ENCODE peak calls at places on chromosomes 7 and 10, in five cellular contexts. One of them, this sample, is unnamed.

GRCh38 chr10:103154464-103155299 is 38.4 kb downstream of the NT5C2 start:
- DNase-seq in fibroblast of lung: peak
- DNase-seq in mucosa of descending colon: no peak
- DNase-seq in nephron progenitor cell: no peak
- DNase-seq in AG04450: no peak
- DNase-seq in this sample: no peak

GRCh38 chr7:24786941-24787340 is 29.7 kb upstream of the GSDME start:
- DNase-seq in fibroblast of lung: peak
- DNase-seq in mucosa of descending colon: no peak
- DNase-seq in nephron progenitor cell: no peak
- DNase-seq in AG04450: peak
- DNase-seq in this sample: no peak

GRCh38 chr7:44263342-44264082 is 61.9 kb downstream of the CAMK2B start:
- DNase-seq in fibroblast of lung: no peak
- DNase-seq in mucosa of descending colon: no peak
- DNase-seq in nephron progenitor cell: no peak
- DNase-seq in AG04450: no peak
- DNase-seq in this sample: no peak

GRCh38 chr7:84939888-84940287 is 247.0 kb downstream of the SEMA3D start:
- DNase-seq in fibroblast of lung: no peak
- DNase-seq in mucosa of descending colon: no peak
- DNase-seq in nephron progenitor cell: peak
- DNase-seq in AG04450: no peak
- DNase-seq in this sample: no peak

GRCh38 chr10:6140141-6140841 is 51.5 kb downstream of the RBM17 start:
- DNase-seq in fibroblast of lung: no peak
- DNase-seq in mucosa of descending colon: peak
- DNase-seq in nephron progenitor cell: no peak
- DNase-seq in AG04450: no peak
- DNase-seq in this sample: no peak

GRCh38 chr7:75619636-75620035 is 119.1 kb downstream of the HIP1 start:
- DNase-seq in fibroblast of lung: no peak
- DNase-seq in mucosa of descending colon: no peak
- DNase-seq in nephron progenitor cell: no peak
- DNase-seq in AG04450: no peak
- DNase-seq in this sample: no peak

GRCh38 chr7:104275900-104276299 is 52.5 kb upstream of the LHFPL3 start:
- DNase-seq in fibroblast of lung: no peak
- DNase-seq in mucosa of descending colon: no peak
- DNase-seq in nephron progenitor cell: no peak
- DNase-seq in AG04450: no peak
- DNase-seq in this sample: no peak

GRCh38 chr10:413662-414071 is 275.8 kb downstream of the DIP2C start:
- DNase-seq in fibroblast of lung: no peak
- DNase-seq in mucosa of descending colon: no peak
- DNase-seq in nephron progenitor cell: no peak
- DNase-seq in AG04450: no peak
- DNase-seq in this sample: no peak

GRCh38 chr10:97067716-97068391 is 117.9 kb downstream of the SLIT1 start:
- DNase-seq in fibroblast of lung: no peak
- DNase-seq in mucosa of descending colon: no peak
- DNase-seq in nephron progenitor cell: no peak
- DNase-seq in AG04450: no peak
- DNase-seq in this sample: peak

GRCh38 chr7:81244213-81244612 is 325.4 kb upstream of the SEMA3C start:
- DNase-seq in fibroblast of lung: peak
- DNase-seq in mucosa of descending colon: no peak
- DNase-seq in nephron progenitor cell: no peak
- DNase-seq in AG04450: no peak
- DNase-seq in this sample: no peak

GRCh38 chr10:126570631-126571170 is 99.8 kb downstream of the C10orf90 start:
- DNase-seq in fibroblast of lung: no peak
- DNase-seq in mucosa of descending colon: no peak
- DNase-seq in nephron progenitor cell: no peak
- DNase-seq in AG04450: no peak
- DNase-seq in this sample: no peak

GRCh38 chr7:93249749-93250148 is 17.6 kb downstream of the VPS50 start:
- DNase-seq in fibroblast of lung: no peak
- DNase-seq in mucosa of descending colon: no peak
- DNase-seq in nephron progenitor cell: peak
- DNase-seq in AG04450: no peak
- DNase-seq in this sample: no peak

GRCh38 chr7:136134503-136134902 is 157.3 kb upstream of the MTPN start:
- DNase-seq in fibroblast of lung: peak
- DNase-seq in mucosa of descending colon: no peak
- DNase-seq in nephron progenitor cell: no peak
- DNase-seq in AG04450: no peak
- DNase-seq in this sample: no peak

GRCh38 chr10:81949283-81949682 is 74.3 kb downstream of the NRG3 start:
- DNase-seq in fibroblast of lung: no peak
- DNase-seq in mucosa of descending colon: no peak
- DNase-seq in nephron progenitor cell: no peak
- DNase-seq in AG04450: no peak
- DNase-seq in this sample: no peak

GRCh38 chr10:117138838-117139580 is 939 bp upstream of the VAX1 start:
- DNase-seq in fibroblast of lung: no peak
- DNase-seq in mucosa of descending colon: no peak
- DNase-seq in nephron progenitor cell: no peak
- DNase-seq in AG04450: no peak
- DNase-seq in this sample: no peak

GRCh38 chr7:77327067-77327931 is 88.8 kb downstream of the GSAP start:
- DNase-seq in fibroblast of lung: peak
- DNase-seq in mucosa of descending colon: no peak
- DNase-seq in nephron progenitor cell: peak
- DNase-seq in AG04450: peak
- DNase-seq in this sample: no peak

GRCh38 chr7:44382459-44383300 is 57.3 kb upstream of the CAMK2B start:
- DNase-seq in fibroblast of lung: peak
- DNase-seq in mucosa of descending colon: no peak
- DNase-seq in nephron progenitor cell: no peak
- DNase-seq in AG04450: no peak
- DNase-seq in this sample: no peak

GRCh38 chr7:46547044-46547443 is 626.0 kb upstream of the IGFBP3 start:
- DNase-seq in fibroblast of lung: no peak
- DNase-seq in mucosa of descending colon: no peak
- DNase-seq in nephron progenitor cell: no peak
- DNase-seq in AG04450: no peak
- DNase-seq in this sample: no peak

GRCh38 chr7:2030475-2031456 is 202.0 kb downstream of the MAD1L1 start:
- DNase-seq in fibroblast of lung: no peak
- DNase-seq in mucosa of descending colon: peak
- DNase-seq in nephron progenitor cell: no peak
- DNase-seq in AG04450: no peak
- DNase-seq in this sample: no peak

GRCh38 chr10:50622497-50623298 is 1.1 kb downstream of the SGMS1 start:
- DNase-seq in fibroblast of lung: peak
- DNase-seq in mucosa of descending colon: peak
- DNase-seq in nephron progenitor cell: peak
- DNase-seq in AG04450: no peak
- DNase-seq in this sample: peak

GRCh38 chr10:128540806-128541739 is 414.9 kb upstream of the MKI67 start:
- DNase-seq in fibroblast of lung: no peak
- DNase-seq in mucosa of descending colon: peak
- DNase-seq in nephron progenitor cell: peak
- DNase-seq in AG04450: no peak
- DNase-seq in this sample: peak
- TF ChIP-seq CTCF in fibroblast of lung: no peak
- TF ChIP-seq CTCF in mucosa of descending colon: no peak
- TF ChIP-seq CTCF in nephron progenitor cell: no peak
- TF ChIP-seq CTCF in AG04450: no peak
- TF ChIP-seq CTCF in this sample: no peak

GRCh38 chr10:121556448-121556847 is 41.8 kb downstream of the FGFR2 start:
- DNase-seq in fibroblast of lung: no peak
- DNase-seq in mucosa of descending colon: no peak
- DNase-seq in nephron progenitor cell: peak
- DNase-seq in AG04450: no peak
- DNase-seq in this sample: no peak
- TF ChIP-seq CTCF in fibroblast of lung: no peak
- TF ChIP-seq CTCF in mucosa of descending colon: no peak
- TF ChIP-seq CTCF in nephron progenitor cell: no peak
- TF ChIP-seq CTCF in AG04450: no peak
- TF ChIP-seq CTCF in this sample: no peak

GRCh38 chr10:58963101-58963534 is 213.3 kb upstream of the PHYHIPL start:
- DNase-seq in fibroblast of lung: no peak
- DNase-seq in mucosa of descending colon: no peak
- DNase-seq in nephron progenitor cell: peak
- DNase-seq in AG04450: no peak
- DNase-seq in this sample: peak
- TF ChIP-seq CTCF in fibroblast of lung: no peak
- TF ChIP-seq CTCF in mucosa of descending colon: no peak
- TF ChIP-seq CTCF in nephron progenitor cell: peak
- TF ChIP-seq CTCF in AG04450: peak
- TF ChIP-seq CTCF in this sample: peak

DNA sequence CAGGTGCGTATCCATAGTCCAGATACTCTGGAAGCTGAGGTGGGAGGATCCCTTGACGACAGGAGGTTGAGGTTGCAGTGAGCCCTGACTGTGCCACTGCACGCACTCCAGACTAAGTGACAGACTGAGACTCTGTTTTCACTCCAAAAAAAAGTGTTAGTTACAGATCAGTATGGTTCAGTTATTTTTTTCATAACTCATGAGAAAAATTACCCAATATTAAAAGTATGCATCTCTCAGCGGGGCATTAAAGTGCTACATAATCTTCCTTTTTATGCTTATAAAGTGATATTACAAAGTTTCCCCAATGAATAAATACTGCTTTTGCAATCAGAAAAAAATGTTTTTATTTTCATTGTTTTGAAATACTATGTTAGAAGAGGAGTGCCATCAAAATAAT is 147.9 kb downstream of the ZNF438 start:
- DNase-seq in fibroblast of lung: no peak
- DNase-seq in mucosa of descending colon: no peak
- DNase-seq in nephron progenitor cell: no peak
- DNase-seq in AG04450: no peak
- DNase-seq in this sample: no peak
- TF ChIP-seq CTCF in fibroblast of lung: no peak
- TF ChIP-seq CTCF in mucosa of descending colon: no peak
- TF ChIP-seq CTCF in nephron progenitor cell: no peak
- TF ChIP-seq CTCF in AG04450: no peak
- TF ChIP-seq CTCF in this sample: no peak

GRCh38 chr7:95952851-95953250 is 180.5 kb downstream of the DYNC1I1 start:
- DNase-seq in fibroblast of lung: no peak
- DNase-seq in mucosa of descending colon: no peak
- DNase-seq in nephron progenitor cell: no peak
- DNase-seq in AG04450: no peak
- DNase-seq in this sample: no peak
- TF ChIP-seq CTCF in fibroblast of lung: no peak
- TF ChIP-seq CTCF in mucosa of descending colon: no peak
- TF ChIP-seq CTCF in nephron progenitor cell: no peak
- TF ChIP-seq CTCF in AG04450: no peak
- TF ChIP-seq CTCF in this sample: no peak

GRCh38 chr10:72076756-72077155 is 11.6 kb downstream of the SPOCK2 start:
- DNase-seq in fibroblast of lung: no peak
- DNase-seq in mucosa of descending colon: no peak
- DNase-seq in nephron progenitor cell: no peak
- DNase-seq in AG04450: no peak
- DNase-seq in this sample: no peak

GRCh38 chr10:72077275-72077990 is 10.9 kb downstream of the SPOCK2 start:
- DNase-seq in fibroblast of lung: no peak
- DNase-seq in mucosa of descending colon: no peak
- DNase-seq in nephron progenitor cell: no peak
- DNase-seq in AG04450: no peak
- DNase-seq in this sample: no peak

GRCh38 chr10:72073677-72074412 is 14.5 kb downstream of the SPOCK2 start:
- DNase-seq in fibroblast of lung: no peak
- DNase-seq in mucosa of descending colon: no peak
- DNase-seq in nephron progenitor cell: no peak
- DNase-seq in AG04450: no peak
- DNase-seq in this sample: no peak

GRCh38 chr10:72074413-72075183 is 13.8 kb downstream of the SPOCK2 start:
- DNase-seq in fibroblast of lung: no peak
- DNase-seq in mucosa of descending colon: no peak
- DNase-seq in nephron progenitor cell: no peak
- DNase-seq in AG04450: no peak
- DNase-seq in this sample: no peak

DNA sequence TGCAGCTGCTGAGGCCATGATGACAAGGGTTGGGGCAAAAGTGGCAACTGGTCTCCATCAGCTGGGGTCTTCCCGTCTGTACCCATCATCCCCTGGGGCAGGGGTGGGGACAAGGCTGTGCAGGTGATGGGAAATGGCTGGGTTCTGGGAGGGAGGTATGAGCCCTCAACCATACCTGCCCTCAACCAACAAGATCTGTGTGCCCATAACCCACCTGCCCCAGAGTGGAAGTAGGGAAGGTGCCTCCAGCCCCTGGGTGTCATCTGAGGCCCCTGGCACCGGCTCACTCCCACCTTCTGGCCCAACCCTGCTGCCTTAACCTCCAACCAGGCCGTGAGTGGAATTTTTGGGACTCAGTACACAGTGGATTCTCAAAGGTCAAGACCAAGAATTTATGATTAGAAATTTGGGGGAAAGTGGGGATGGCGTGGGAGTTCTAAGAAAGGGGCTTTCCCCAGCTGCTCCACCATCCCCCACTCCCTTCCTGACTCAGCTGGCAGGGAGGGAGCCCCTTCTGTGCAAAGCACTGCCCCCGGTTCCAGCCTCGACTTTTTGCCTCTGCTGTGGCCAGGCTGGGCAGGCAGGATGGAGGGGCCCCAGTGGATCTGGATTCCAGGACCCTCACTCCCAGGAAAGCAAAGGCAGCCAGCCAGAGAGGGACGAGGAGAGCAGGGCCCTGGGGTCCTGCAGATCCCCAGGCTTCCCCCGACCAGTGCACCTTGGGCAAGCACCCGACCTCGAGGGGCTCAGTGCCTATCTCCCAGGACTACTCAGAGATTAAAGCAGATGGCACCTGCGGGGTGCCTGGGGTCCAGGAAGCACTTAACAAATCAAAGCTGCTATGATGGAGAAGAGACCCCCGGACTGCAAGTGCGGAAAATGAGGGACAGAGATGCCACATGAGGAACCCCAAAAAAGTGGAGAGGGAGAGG is 12.9 kb downstream of the SPOCK2 start:
- DNase-seq in fibroblast of lung: no peak
- DNase-seq in mucosa of descending colon: no peak
- DNase-seq in nephron progenitor cell: no peak
- DNase-seq in AG04450: no peak
- DNase-seq in this sample: no peak
- TF ChIP-seq CTCF in fibroblast of lung: no peak
- TF ChIP-seq CTCF in mucosa of descending colon: no peak
- TF ChIP-seq CTCF in nephron progenitor cell: no peak
- TF ChIP-seq CTCF in AG04450: no peak
- TF ChIP-seq CTCF in this sample: no peak

DNA sequence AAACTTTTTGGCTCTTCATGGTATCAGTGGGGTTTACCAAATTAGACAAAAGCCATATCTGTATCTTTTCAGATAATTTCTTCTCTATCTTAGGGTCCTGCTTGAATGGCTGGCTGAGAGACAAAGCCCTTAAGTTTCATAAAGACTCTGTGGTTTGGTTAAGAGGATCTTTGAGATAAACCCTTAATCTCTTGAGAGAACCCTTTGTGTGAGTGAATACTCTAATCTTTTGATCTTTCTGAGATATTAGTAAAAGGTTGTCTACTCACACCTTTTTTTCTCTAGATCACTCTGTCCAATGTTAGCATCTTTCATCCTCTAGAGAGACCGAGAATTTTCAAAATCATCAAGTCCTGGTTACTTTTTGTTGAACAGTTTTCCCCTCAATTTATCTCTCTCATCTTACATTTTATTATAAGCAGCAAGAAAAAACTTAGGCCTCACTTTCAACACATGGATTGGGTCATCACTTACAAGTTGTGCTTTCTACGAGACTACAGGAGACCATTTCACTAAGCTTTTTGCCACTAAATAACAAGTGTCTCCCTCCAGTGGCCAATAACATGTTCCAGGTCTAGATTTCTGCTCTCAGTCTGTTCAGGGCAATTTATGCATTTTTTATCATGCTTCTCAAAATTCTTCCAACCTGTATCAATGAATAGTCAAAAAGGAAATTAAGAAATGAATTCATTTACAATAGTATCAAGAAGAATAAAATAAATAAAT is 28.4 kb downstream of the DNAJC9 start:
- DNase-seq in fibroblast of lung: peak
- DNase-seq in mucosa of descending colon: no peak
- DNase-seq in nephron progenitor cell: no peak
- DNase-seq in AG04450: no peak
- DNase-seq in this sample: no peak
- TF ChIP-seq CTCF in fibroblast of lung: peak
- TF ChIP-seq CTCF in mucosa of descending colon: no peak
- TF ChIP-seq CTCF in nephron progenitor cell: peak
- TF ChIP-seq CTCF in AG04450: peak
- TF ChIP-seq CTCF in this sample: peak

This sample was measured in glutamatergic neuron.